ENCODE peak calls at places on chromosomes 13 and 19, in four cellular contexts. S is glutamatergic neuron, N is MCF 10A, I is prostate gland. X is an unnamed sample.

GRCh38 chr19:1901940-1902404 is 3.2 kb upstream of the ADAT3 start:
- DNase-seq in N (no peak), S (no peak), I (no peak), X (no peak)

GRCh38 chr13:86567119-86567518 is 767.9 kb upstream of the SLITRK6 start:
- DNase-seq in S (no peak), N (no peak), I (no peak), X (no peak)

GRCh38 chr13:29924482-29924884 is 74.1 kb upstream of the UBL3 start:
- DNase-seq in N (peak), S (no peak), I (no peak), X (no peak)

GRCh38 chr13:39253774-39254173 is 215.5 kb downstream of the NHLRC3 start:
- DNase-seq in S (no peak), N (no peak), I (no peak), X (no peak)

GRCh38 chr19:6047741-6048231 is 62.5 kb downstream of the RFX2 start:
- DNase-seq in I (no peak), S (peak), N (peak), X (peak)

GRCh38 chr13:95295026-95295425 is 6.2 kb downstream of the ABCC4 start:
- DNase-seq in N (no peak), I (no peak), S (no peak), X (no peak)

GRCh38 chr13:64723735-64724134 is 2506.4 kb downstream of the PCDH9 start:
- DNase-seq in I (no peak), N (peak), S (no peak), X (no peak)

GRCh38 chr13:55244991-55245644 is 1895.6 kb upstream of the PRR20A start:
- DNase-seq in S (no peak), N (peak), I (no peak), X (peak)

GRCh38 chr19:13668964-13669363 is 95.4 kb upstream of the MRI1 start:
- DNase-seq in S (no peak), I (no peak), N (no peak), X (no peak)